ENCODE peak calls at places on chromosomes 3 and 15, in seven cellular contexts. N is psoas muscle; W is mesenteric fat pad; F is breast epithelium; H is T-helper 2 cell; V is A673; K is stimulated activated CD4-positive, alpha-beta T cell treated with anti-CD3 and anti-CD28 coated beads, Interleukin-2, amount 100 ng/mL, for 48 hours. D is an unnamed sample.

GRCh38 chr15:86256628-86257027 is 177.0 kb downstream of the AGBL1 start:
- DNase-seq in N (no peak), W (no peak), F (no peak), H (no peak), V (no peak), K (no peak), D (no peak)

GRCh38 chr3:156050918-156051317 is 69.5 kb upstream of the KCNAB1 start:
- DNase-seq in N (no peak), W (no peak), F (no peak), H (no peak), V (no peak), K (no peak), D (no peak)

GRCh38 chr3:129606522-129607390 is at the start of gene PLXND1:
- DNase-seq in N (peak; percentile 87), W (no peak), F (no peak), H (peak; percentile 28), V (peak; percentile 84), K (peak; percentile 10), D (peak; percentile 38)

GRCh38 chr15:83248151-83248851 is 36.2 kb downstream of the BNC1 start:
- DNase-seq in N (no peak), W (no peak), F (no peak), H (no peak), V (peak; percentile 73), K (peak; percentile 13), D (peak; percentile 67)

GRCh38 chr3:110419571-110419970 is 652.0 kb upstream of the NECTIN3 start:
- DNase-seq in N (no peak), W (no peak), F (no peak), H (no peak), V (no peak), K (no peak), D (no peak)

GRCh38 chr3:140355481-140355880 is 322.4 kb upstream of the TRIM42 start:
- DNase-seq in N (no peak), W (no peak), F (no peak), H (no peak), V (no peak), K (no peak), D (no peak)

GRCh38 chr3:4582634-4583033 is 89.5 kb downstream of the ITPR1 start:
- DNase-seq in N (no peak), W (no peak), F (no peak), H (no peak), V (no peak), K (no peak), D (no peak)

GRCh38 chr3:43958005-43958770 is 267.4 kb downstream of the ABHD5 start:
- DNase-seq in N (no peak), W (no peak), F (no peak), H (no peak), V (no peak), K (no peak), D (peak; percentile 44)

GRCh38 chr3:172658344-172659245 is 52.3 kb downstream of the NCEH1 start:
- DNase-seq in N (no peak), W (no peak), F (no peak), H (no peak), V (peak; percentile 63), K (no peak), D (no peak)

GRCh38 chr3:190077646-190078045 is 43.1 kb downstream of the P3H2 start:
- DNase-seq in N (no peak), W (no peak), F (no peak), H (no peak), V (no peak), K (no peak), D (no peak)

GRCh38 chr3:13213911-13214846 is 140.9 kb upstream of the IQSEC1 start:
- DNase-seq in N (peak; percentile 26), W (no peak), F (no peak), H (no peak), V (no peak), K (no peak), D (no peak)

GRCh38 chr3:39753361-39753760 is 56.0 kb upstream of the MYRIP start:
- DNase-seq in N (no peak), W (no peak), F (no peak), H (no peak), V (peak; percentile 6), K (no peak), D (no peak)

GRCh38 chr15:68672781-68673205 is 94.0 kb downstream of the CORO2B start:
- DNase-seq in N (no peak), W (peak; percentile 59), F (no peak), H (no peak), V (peak; percentile 46), K (no peak), D (no peak)

GRCh38 chr15:83846847-83847246 is 192.9 kb downstream of the ADAMTSL3 start:
- DNase-seq in N (no peak), W (no peak), F (no peak), H (no peak), V (no peak), K (no peak), D (no peak)

GRCh38 chr15:67076147-67076843 is 10.9 kb downstream of the SMAD3 start:
- DNase-seq in N (peak; percentile 57), W (no peak), F (no peak), H (no peak), V (no peak), K (no peak), D (no peak)

GRCh38 chr3:60045686-60046085 is 995.9 kb upstream of the CFAP20DC start:
- DNase-seq in N (no peak), W (no peak), F (no peak), H (no peak), V (no peak), K (no peak), D (no peak)

GRCh38 chr3:15724446-15724845 is 73.3 kb downstream of the ANKRD28 start:
- DNase-seq in N (no peak), W (no peak), F (no peak), H (no peak), V (no peak), K (no peak), D (no peak)

GRCh38 chr3:120472121-120472844 is 21.5 kb upstream of the FSTL1 start:
- DNase-seq in N (no peak), W (no peak), F (no peak), H (no peak), V (no peak), K (no peak), D (no peak)

GRCh38 chr3:6867269-6867668 is 6.4 kb downstream of the GRM7 start:
- DNase-seq in N (no peak), W (no peak), F (no peak), H (no peak), V (no peak), K (no peak), D (no peak)

GRCh38 chr3:110166791-110167190 is 829.4 kb upstream of the DPPA4 start:
- DNase-seq in N (no peak), W (no peak), F (no peak), H (no peak), V (peak; percentile 51), K (no peak), D (no peak)

GRCh38 chr3:193087336-193087735 is 153.7 kb upstream of the PLAAT1 start:
- DNase-seq in N (no peak), W (no peak), F (no peak), H (no peak), V (no peak), K (no peak), D (no peak)

GRCh38 chr15:55775316-55775715 is 32.4 kb upstream of the PRTG start:
- DNase-seq in N (no peak), W (no peak), F (no peak), H (no peak), V (peak; percentile 82), K (no peak), D (no peak)

GRCh38 chr15:70535071-70535954 is 228.0 kb downstream of the UACA start:
- DNase-seq in N (no peak), W (no peak), F (no peak), H (no peak), V (peak; percentile 16), K (peak; percentile 34), D (peak; percentile 24)

GRCh38 chr3:50166309-50167019 is 11.3 kb downstream of the SEMA3F start:
- DNase-seq in N (no peak), W (no peak), F (no peak), H (no peak), V (no peak), K (no peak), D (no peak)

GRCh38 chr3:190261740-190262139 is 60.5 kb downstream of the CLDN1 start:
- DNase-seq in N (no peak), W (no peak), F (no peak), H (no peak), V (no peak), K (no peak), D (no peak)

GRCh38 chr3:197366301-197367044 is 68.1 kb upstream of the DLG1 start:
- DNase-seq in N (no peak), W (peak; percentile 83), F (no peak), H (no peak), V (no peak), K (no peak), D (no peak)

GRCh38 chr15:85622432-85622831 is 172.3 kb downstream of the KLHL25 start:
- DNase-seq in N (no peak), W (no peak), F (no peak), H (no peak), V (no peak), K (no peak), D (no peak)

GRCh38 chr3:183116051-183116614 is 16.8 kb upstream of the MCCC1 start:
- DNase-seq in N (no peak), W (no peak), F (no peak), H (no peak), V (peak; percentile 69), K (peak; percentile 49), D (peak; percentile 100)

GRCh38 chr3:167843886-167844285 is 108.4 kb downstream of the SERPINI1 start:
- DNase-seq in N (no peak), W (no peak), F (no peak), H (no peak), V (no peak), K (no peak), D (no peak)

GRCh38 chr3:146065573-146066006 is 95.4 kb downstream of the PLOD2 start:
- DNase-seq in N (no peak), W (no peak), F (no peak), H (no peak), V (peak; percentile 75), K (peak; percentile 2), D (peak; percentile 66)

GRCh38 chr3:33196538-33196937 is 22.1 kb downstream of the SUSD5 start:
- DNase-seq in N (no peak), W (no peak), F (no peak), H (no peak), V (no peak), K (no peak), D (no peak)